ENCODE peak calls at places on chromosome 4, in five cellular contexts. G is natural killer cell; H is central memory CD8-positive, alpha-beta T cell; E is DND-41; I is activated T-cell treated with anti-CD3 and anti-CD28 coated beads, Interleukin-2, amount 50 U/mL, for 4 hours. K is an unnamed sample.

GRCh38 chr4:99078931-99079624 is 9.5 kb downstream of the ADH5 start:
- ATAC-seq in G (no peak), I (no peak), E (no peak), H (no peak), K (no peak)

GRCh38 chr4:66852843-66853242 is 692.5 kb downstream of the CENPC start:
- ATAC-seq in H (no peak), E (peak; percentile 94), G (no peak), I (no peak), K (no peak)

GRCh38 chr4:151574968-151575367 is 166.0 kb downstream of the FHIP1A start:
- ATAC-seq in E (no peak), G (no peak), H (no peak), I (no peak), K (no peak)

GRCh38 chr4:109067509-109068205 is 234.8 kb downstream of the COL25A1 start:
- ATAC-seq in E (no peak), G (no peak), H (no peak), I (no peak), K (no peak)

GRCh38 chr4:5980436-5981155 is 37.6 kb downstream of the C4orf50 start:
- ATAC-seq in H (no peak), I (no peak), G (no peak), E (no peak), K (no peak)

GRCh38 chr4:140103676-140104075 is 50.3 kb downstream of the MAML3 start:
- ATAC-seq in G (peak; percentile 85), E (peak; percentile 37), I (peak; percentile 93), H (peak; percentile 68), K (peak; percentile 96)

GRCh38 chr4:113625902-113626301 is 135.6 kb downstream of the CAMK2D start:
- ATAC-seq in G (no peak), I (peak; percentile 85), H (no peak), E (no peak), K (peak; percentile 95)

GRCh38 chr4:170089274-170089742 is 448 bp downstream of the AADAT start:
- ATAC-seq in I (no peak), E (no peak), H (no peak), G (no peak), K (no peak)

GRCh38 chr4:1666391-1666790 is 17.7 kb downstream of the FAM53A start:
- ATAC-seq in H (no peak), G (no peak), I (no peak), E (no peak), K (no peak)

GRCh38 chr4:60019946-60020345 is 1180.2 kb upstream of the ADGRL3 start:
- ATAC-seq in I (no peak), G (no peak), E (no peak), H (no peak), K (no peak)

GRCh38 chr4:120763650-120764049 is 158.9 kb downstream of the PRDM5 start:
- ATAC-seq in H (no peak), E (no peak), G (no peak), I (no peak), K (no peak)

GRCh38 chr4:17368408-17368807 is 143.5 kb downstream of the QDPR start:
- ATAC-seq in H (no peak), E (no peak), I (peak; percentile 35), G (no peak), K (peak; percentile 18)

GRCh38 chr4:163395758-163396157 is 52.1 kb downstream of the NPY5R start:
- ATAC-seq in G (no peak), I (no peak), H (no peak), E (peak; percentile 31), K (no peak)

GRCh38 chr4:47050986-47051725 is 19.8 kb downstream of the GABRB1 start:
- ATAC-seq in H (no peak), G (no peak), E (no peak), I (no peak), K (no peak)

GRCh38 chr4:96356591-96357360 is 516.9 kb downstream of the PDHA2 start:
- ATAC-seq in E (no peak), H (no peak), G (no peak), I (no peak), K (no peak)

GRCh38 chr4:147644471-147644870 is 27.3 kb downstream of the TMEM184C start:
- ATAC-seq in I (no peak), H (no peak), G (no peak), E (no peak), K (no peak)

GRCh38 chr4:176123710-176124407 is 58.2 kb downstream of the WDR17 start:
- ATAC-seq in E (no peak), I (peak; percentile 67), H (no peak), G (no peak), K (peak; percentile 98)

GRCh38 chr4:90357117-90357710 is 230.0 kb downstream of the CCSER1 start:
- ATAC-seq in H (no peak), G (no peak), I (no peak), E (no peak), K (no peak)

GRCh38 chr4:11587797-11588196 is 159.1 kb upstream of the HS3ST1 start:
- ATAC-seq in I (no peak), G (no peak), H (no peak), E (no peak), K (no peak)

GRCh38 chr4:159199827-159200226 is 96.9 kb downstream of the RAPGEF2 start:
- ATAC-seq in E (no peak), I (no peak), G (no peak), H (no peak), K (no peak)

GRCh38 chr4:168928346-168928745 is 81.7 kb downstream of the CBR4 start:
- ATAC-seq in E (no peak), G (no peak), H (no peak), I (no peak), K (no peak)

GRCh38 chr4:174086829-174087799 is 196.4 kb downstream of the FBXO8 start:
- ATAC-seq in G (no peak), I (no peak), E (no peak), H (no peak), K (no peak)